ENCODE peak calls at places on chromosomes 2 and 18, in seven cellular contexts. J is tibial nerve, Q is transverse colon, R is activated T-cell treated with anti-CD3 and anti-CD28 coated beads for 24 hours, K is T-helper 1 cell, D is NT2/D1, N is cardiac fibroblast. M is an unnamed sample.

GRCh38 chr2:100832885-100833284 is 12.9 kb downstream of the NPAS2 start:
- DNase-seq in J (no peak), Q (peak), R (no peak), K (no peak), D (no peak), N (no peak), M (no peak)

GRCh38 chr2:38164881-38165280 is 88.9 kb upstream of the CYP1B1 start:
- DNase-seq in J (no peak), Q (no peak), R (no peak), K (no peak), D (no peak), N (no peak), M (no peak)

GRCh38 chr2:66242099-66242498 is 192.8 kb upstream of the MEIS1 start:
- DNase-seq in J (no peak), Q (no peak), R (no peak), K (no peak), D (no peak), N (no peak), M (no peak)

GRCh38 chr18:13437034-13437433 is 218.5 kb downstream of the LDLRAD4 start:
- DNase-seq in J (no peak), Q (no peak), R (no peak), K (no peak), D (no peak), N (no peak), M (no peak)

GRCh38 chr2:19868224-19868623 is 33.6 kb downstream of the TTC32 start:
- DNase-seq in J (no peak), Q (no peak), R (no peak), K (no peak), D (no peak), N (no peak), M (no peak)

GRCh38 chr2:191230174-191230573 is 15.0 kb upstream of the MYO1B start:
- DNase-seq in J (no peak), Q (no peak), R (no peak), K (no peak), D (no peak), N (peak), M (peak)

GRCh38 chr2:133130548-133131246 is 437.6 kb downstream of the NCKAP5 start:
- DNase-seq in J (no peak), Q (no peak), R (no peak), K (no peak), D (no peak), N (no peak), M (no peak)

GRCh38 chr18:10259934-10260333 is 194.5 kb upstream of the APCDD1 start:
- DNase-seq in J (no peak), Q (no peak), R (no peak), K (no peak), D (no peak), N (no peak), M (peak)

GRCh38 chr2:153163055-153163454 is 315.5 kb downstream of the RPRM start:
- DNase-seq in J (no peak), Q (no peak), R (no peak), K (no peak), D (peak), N (no peak), M (no peak)

GRCh38 chr18:10892801-10893595 is 256.4 kb downstream of the PIEZO2 start:
- DNase-seq in J (no peak), Q (no peak), R (no peak), K (no peak), D (no peak), N (peak), M (no peak)

GRCh38 chr2:55874338-55874737 is 49.2 kb downstream of the EFEMP1 start:
- DNase-seq in J (no peak), Q (no peak), R (no peak), K (no peak), D (no peak), N (no peak), M (no peak)

GRCh38 chr18:39773656-39774055 is 2181.4 kb upstream of the PIK3C3 start:
- DNase-seq in J (no peak), Q (no peak), R (no peak), K (no peak), D (no peak), N (no peak), M (peak)

GRCh38 chr18:44453505-44453904 is 227.2 kb upstream of the SETBP1 start:
- DNase-seq in J (no peak), Q (no peak), R (no peak), K (no peak), D (no peak), N (no peak), M (peak)

GRCh38 chr2:159518321-159519005 is 97.9 kb downstream of the BAZ2B start:
- DNase-seq in J (no peak), Q (no peak), R (no peak), K (no peak), D (no peak), N (no peak), M (no peak)

GRCh38 chr18:48977914-48978313 is 27.1 kb upstream of the SMAD7 start:
- DNase-seq in J (no peak), Q (no peak), R (no peak), K (no peak), D (no peak), N (no peak), M (no peak)

GRCh38 chr2:9629222-9630000 is 1.4 kb downstream of the YWHAQ start:
- DNase-seq in J (no peak), Q (no peak), R (no peak), K (no peak), D (no peak), N (peak), M (no peak)

GRCh38 chr2:9846554-9846953 is 3.3 kb downstream of the TAF1B start:
- DNase-seq in J (no peak), Q (no peak), R (no peak), K (no peak), D (no peak), N (peak), M (no peak)

GRCh38 chr2:33069894-33070651 is 123.3 kb downstream of the LTBP1 start:
- DNase-seq in J (no peak), Q (no peak), R (peak), K (no peak), D (no peak), N (peak), M (peak)

GRCh38 chr18:26056291-26056690 is 34.1 kb downstream of the SS18 start:
- DNase-seq in J (no peak), Q (no peak), R (no peak), K (no peak), D (no peak), N (peak), M (peak)

GRCh38 chr2:48131503-48132293 is 225.4 kb upstream of the FBXO11 start:
- DNase-seq in J (no peak), Q (no peak), R (no peak), K (no peak), D (no peak), N (peak), M (no peak)

GRCh38 chr2:9366041-9366440 is 57.3 kb downstream of the ITGB1BP1 start:
- DNase-seq in J (no peak), Q (no peak), R (no peak), K (no peak), D (no peak), N (no peak), M (no peak)

GRCh38 chr2:158795110-158795924 is at the start of gene DAPL1:
- DNase-seq in J (no peak), Q (peak), R (no peak), K (no peak), D (no peak), N (no peak), M (no peak)

GRCh38 chr2:110674620-110675555 is 3.0 kb downstream of the BUB1 start:
- DNase-seq in J (no peak), Q (peak), R (peak), K (no peak), D (no peak), N (peak), M (no peak)

M was measured in skeletal muscle cell.